ENCODE peak calls at places on chromosomes 13 and 19, in five cellular contexts. One of them, this sample, is unnamed.

GRCh38 chr13:98041081-98041820 is 87.8 kb downstream of the IPO5 start:
- DNase-seq in K562: no peak
- DNase-seq in SK-N-SH: no peak
- DNase-seq in GM12878: no peak
- DNase-seq in HepG2: no peak
- DNase-seq in this sample: no peak

GRCh38 chr13:109479991-109480696 is 306.2 kb downstream of the IRS2 start:
- DNase-seq in K562: no peak
- DNase-seq in SK-N-SH: no peak
- DNase-seq in GM12878: no peak
- DNase-seq in HepG2: no peak
- DNase-seq in this sample: no peak

GRCh38 chr19:51367565-51368365 is 1.0 kb downstream of the CLDND2 start:
- DNase-seq in K562: peak
- DNase-seq in SK-N-SH: peak
- DNase-seq in GM12878: peak
- DNase-seq in HepG2: peak
- DNase-seq in this sample: peak

GRCh38 chr13:36736119-36736726 is 62.4 kb downstream of the SERTM1 start:
- DNase-seq in K562: peak
- DNase-seq in SK-N-SH: peak
- DNase-seq in GM12878: no peak
- DNase-seq in HepG2: peak
- DNase-seq in this sample: peak

GRCh38 chr19:55451522-55452380 is 8.7 kb upstream of the SHISA7 start:
- DNase-seq in K562: peak
- DNase-seq in SK-N-SH: peak
- DNase-seq in GM12878: no peak
- DNase-seq in HepG2: no peak
- DNase-seq in this sample: no peak

GRCh38 chr19:4575978-4576933 is 16.8 kb upstream of the SEMA6B start:
- DNase-seq in K562: peak
- DNase-seq in SK-N-SH: peak
- DNase-seq in GM12878: no peak
- DNase-seq in HepG2: peak
- DNase-seq in this sample: peak

GRCh38 chr19:35518313-35518712 is 4.9 kb upstream of the DMKN start:
- DNase-seq in K562: no peak
- DNase-seq in SK-N-SH: no peak
- DNase-seq in GM12878: no peak
- DNase-seq in HepG2: no peak
- DNase-seq in this sample: no peak

GRCh38 chr13:35979378-35979911 is 151.7 kb downstream of the DCLK1 start:
- DNase-seq in K562: no peak
- DNase-seq in SK-N-SH: no peak
- DNase-seq in GM12878: no peak
- DNase-seq in HepG2: no peak
- DNase-seq in this sample: no peak

GRCh38 chr19:23901360-23901759 is 13.3 kb upstream of the ZNF726 start:
- DNase-seq in K562: no peak
- DNase-seq in SK-N-SH: no peak
- DNase-seq in GM12878: no peak
- DNase-seq in HepG2: no peak
- DNase-seq in this sample: no peak

GRCh38 chr19:16970821-16971220 is 55.8 kb downstream of the CPAMD8 start:
- DNase-seq in K562: no peak
- DNase-seq in SK-N-SH: no peak
- DNase-seq in GM12878: no peak
- DNase-seq in HepG2: no peak
- DNase-seq in this sample: no peak

GRCh38 chr13:98399756-98400155 is 177.2 kb downstream of the STK24 start:
- DNase-seq in K562: no peak
- DNase-seq in SK-N-SH: no peak
- DNase-seq in GM12878: no peak
- DNase-seq in HepG2: no peak
- DNase-seq in this sample: no peak

GRCh38 chr19:45470147-45471081 is 2.6 kb downstream of the FOSB start:
- DNase-seq in K562: peak
- DNase-seq in SK-N-SH: no peak
- DNase-seq in GM12878: no peak
- DNase-seq in HepG2: no peak
- DNase-seq in this sample: no peak

GRCh38 chr13:95044452-95045205 is 256.6 kb downstream of the ABCC4 start:
- DNase-seq in K562: no peak
- DNase-seq in SK-N-SH: no peak
- DNase-seq in GM12878: no peak
- DNase-seq in HepG2: peak
- DNase-seq in this sample: no peak

GRCh38 chr19:52007436-52007804 is 591 bp downstream of the ZNF615 start:
- DNase-seq in K562: no peak
- DNase-seq in SK-N-SH: peak
- DNase-seq in GM12878: no peak
- DNase-seq in HepG2: no peak
- DNase-seq in this sample: peak

GRCh38 chr19:15540435-15540834 is 32.1 kb downstream of the CYP4F22 start:
- DNase-seq in K562: no peak
- DNase-seq in SK-N-SH: no peak
- DNase-seq in GM12878: no peak
- DNase-seq in HepG2: peak
- DNase-seq in this sample: no peak

DNA sequence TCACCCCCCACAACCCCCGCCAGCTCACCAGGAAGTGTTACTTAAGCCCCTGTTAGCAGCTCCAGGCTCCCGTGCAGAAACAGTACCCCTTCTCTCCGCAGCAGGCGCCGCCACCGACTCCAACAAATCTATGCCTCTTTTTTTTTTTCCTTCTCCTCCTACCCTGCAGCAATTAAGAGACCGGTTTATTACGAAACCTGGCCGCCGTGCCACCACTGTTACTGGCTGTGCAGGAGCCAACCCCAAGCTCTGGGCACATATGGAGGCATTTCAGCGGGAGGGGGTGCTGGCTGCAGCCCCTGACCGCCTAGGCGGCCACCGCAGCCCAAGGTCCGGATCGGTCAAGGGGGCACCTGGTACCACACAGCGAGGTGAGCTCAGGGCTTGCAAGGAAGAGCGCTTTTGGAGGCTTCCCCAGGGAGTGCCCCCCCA is 2.4 kb downstream of the GADD45B start:
- DNase-seq in K562: no peak
- DNase-seq in SK-N-SH: peak
- DNase-seq in GM12878: no peak
- DNase-seq in HepG2: no peak
- DNase-seq in this sample: no peak
- TF ChIP-seq FOXM1 in K562: no peak
- TF ChIP-seq FOXM1 in SK-N-SH: no peak
- TF ChIP-seq FOXM1 in GM12878: peak
- TF ChIP-seq FOXM1 in HepG2: no peak
- TF ChIP-seq FOXM1 in this sample: no peak

DNA sequence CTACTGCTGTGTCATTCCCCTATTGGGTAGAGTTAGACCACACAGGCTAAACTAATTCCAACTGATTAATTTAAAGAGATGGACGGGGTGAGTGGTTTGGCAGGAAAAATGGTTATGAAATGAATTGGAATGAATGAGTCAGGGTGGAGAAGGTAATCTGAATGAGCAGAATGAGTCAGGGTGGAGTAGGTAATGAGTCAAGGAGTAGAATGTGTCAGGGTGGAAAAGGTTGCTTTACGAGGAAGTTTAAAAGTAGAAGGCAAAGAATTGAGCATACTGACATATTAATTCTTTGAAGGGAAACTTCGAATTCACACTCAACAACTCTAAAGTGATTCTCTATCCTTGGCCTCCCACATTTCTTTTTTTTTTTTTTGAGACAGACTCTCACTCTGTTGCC is 12.7 kb upstream of the ZNF121 start:
- DNase-seq in K562: no peak
- DNase-seq in SK-N-SH: no peak
- DNase-seq in GM12878: no peak
- DNase-seq in HepG2: no peak
- DNase-seq in this sample: no peak
- TF ChIP-seq FOXM1 in K562: no peak
- TF ChIP-seq FOXM1 in SK-N-SH: no peak
- TF ChIP-seq FOXM1 in GM12878: no peak
- TF ChIP-seq FOXM1 in HepG2: no peak
- TF ChIP-seq FOXM1 in this sample: no peak

DNA sequence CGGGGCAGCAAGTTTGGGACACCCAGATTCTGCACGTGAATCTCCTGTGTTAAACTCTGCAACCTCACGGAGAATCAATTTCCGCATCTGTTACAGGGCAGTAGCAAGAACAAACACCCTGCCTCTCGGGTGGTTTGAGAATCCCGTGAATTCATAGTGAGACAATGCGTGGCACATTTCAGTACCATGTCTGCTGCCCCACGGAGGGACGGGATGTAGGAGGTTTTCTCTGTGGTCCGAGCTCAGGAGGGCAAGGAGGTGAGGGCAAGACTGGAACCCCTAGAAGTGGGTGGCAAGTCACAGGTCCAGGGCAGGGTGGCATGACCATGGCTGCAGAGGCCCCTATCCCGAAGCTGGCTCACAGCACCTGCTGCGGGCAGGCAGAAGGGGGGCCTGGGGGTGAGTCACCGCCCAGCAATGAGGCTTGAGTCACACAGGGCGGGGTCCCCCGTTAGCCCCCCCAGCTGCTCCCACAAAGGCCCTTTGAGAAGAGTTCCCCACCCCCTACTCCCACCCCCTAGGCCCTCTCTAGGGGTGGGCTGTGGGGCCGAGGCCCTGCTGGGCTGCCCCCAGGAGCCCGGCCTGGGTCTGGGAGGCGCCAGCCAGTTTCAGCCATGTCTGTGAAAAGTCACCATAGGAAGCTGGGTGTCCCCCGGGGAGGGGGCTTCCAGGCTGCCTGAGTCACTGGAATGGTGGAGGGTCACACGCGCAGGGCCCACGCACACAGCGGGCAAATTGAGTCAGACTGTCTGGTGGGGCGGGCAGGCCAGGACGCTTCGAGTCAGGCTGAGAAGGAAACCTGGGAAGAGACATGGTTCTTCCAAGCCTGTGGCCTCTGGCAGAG is 25.8 kb upstream of the NANOS3 start:
- DNase-seq in K562: peak
- DNase-seq in SK-N-SH: peak
- DNase-seq in GM12878: no peak
- DNase-seq in HepG2: peak
- DNase-seq in this sample: no peak
- TF ChIP-seq FOXM1 in K562: no peak
- TF ChIP-seq FOXM1 in SK-N-SH: no peak
- TF ChIP-seq FOXM1 in GM12878: no peak
- TF ChIP-seq FOXM1 in HepG2: no peak
- TF ChIP-seq FOXM1 in this sample: no peak

DNA sequence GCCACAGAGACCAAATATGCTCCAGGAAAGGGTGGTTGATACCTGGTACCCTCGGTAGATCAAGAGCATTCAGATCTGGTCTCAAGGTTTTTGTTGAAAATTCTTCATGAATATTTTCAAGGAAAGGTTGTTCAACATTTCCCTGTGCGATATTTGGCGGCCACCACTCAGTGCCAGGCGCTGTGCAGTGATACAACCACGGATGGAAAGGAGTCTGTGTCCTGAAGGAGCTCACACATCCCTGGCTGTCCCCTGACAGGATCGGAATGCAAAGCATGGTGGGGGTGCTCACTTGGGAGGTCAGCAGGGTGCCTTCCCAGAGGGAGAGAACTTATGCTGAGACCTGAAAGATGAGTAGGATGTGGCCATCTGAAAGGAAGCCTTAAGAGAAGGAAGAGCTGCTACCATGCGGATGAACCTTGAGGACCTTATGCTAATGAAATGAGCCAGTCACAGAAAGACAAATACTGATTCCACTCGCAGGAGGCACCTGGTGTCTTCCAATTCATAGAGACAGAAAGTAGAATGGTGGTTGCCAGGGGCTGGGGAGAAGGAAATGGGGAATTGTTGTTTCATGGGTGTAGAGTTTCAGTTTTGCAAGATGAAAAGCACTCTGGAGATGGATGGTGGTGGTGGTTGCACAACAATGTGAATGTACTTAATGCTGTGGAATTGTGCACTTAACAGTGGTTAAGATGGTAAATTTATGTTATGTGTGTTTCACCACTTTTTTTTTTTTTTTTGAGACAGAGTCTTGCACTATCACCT is 41.6 kb downstream of the HSPH1 start:
- DNase-seq in K562: no peak
- DNase-seq in SK-N-SH: no peak
- DNase-seq in GM12878: no peak
- DNase-seq in HepG2: no peak
- DNase-seq in this sample: no peak
- TF ChIP-seq FOXM1 in K562: no peak
- TF ChIP-seq FOXM1 in SK-N-SH: no peak
- TF ChIP-seq FOXM1 in GM12878: no peak
- TF ChIP-seq FOXM1 in HepG2: no peak
- TF ChIP-seq FOXM1 in this sample: no peak

GRCh38 chr13:39835253-39835652 is 179.8 kb downstream of the COG6 start:
- DNase-seq in K562: no peak
- DNase-seq in SK-N-SH: no peak
- DNase-seq in GM12878: no peak
- DNase-seq in HepG2: no peak
- DNase-seq in this sample: peak
- TF ChIP-seq FOXM1 in K562: no peak
- TF ChIP-seq FOXM1 in SK-N-SH: no peak
- TF ChIP-seq FOXM1 in GM12878: no peak
- TF ChIP-seq FOXM1 in HepG2: no peak
- TF ChIP-seq FOXM1 in this sample: no peak

GRCh38 chr13:22194106-22194810 is 523.4 kb downstream of the FGF9 start:
- DNase-seq in K562: no peak
- DNase-seq in SK-N-SH: no peak
- DNase-seq in GM12878: no peak
- DNase-seq in HepG2: no peak
- DNase-seq in this sample: no peak

GRCh38 chr13:22196777-22197176 is 525.9 kb downstream of the FGF9 start:
- DNase-seq in K562: no peak
- DNase-seq in SK-N-SH: no peak
- DNase-seq in GM12878: no peak
- DNase-seq in HepG2: no peak
- DNase-seq in this sample: no peak

GRCh38 chr13:22189176-22190048 is 518.5 kb downstream of the FGF9 start:
- DNase-seq in K562: no peak
- DNase-seq in SK-N-SH: no peak
- DNase-seq in GM12878: no peak
- DNase-seq in HepG2: no peak
- DNase-seq in this sample: no peak

GRCh38 chr13:22195726-22196125 is 524.9 kb downstream of the FGF9 start:
- DNase-seq in K562: no peak
- DNase-seq in SK-N-SH: no peak
- DNase-seq in GM12878: no peak
- DNase-seq in HepG2: no peak
- DNase-seq in this sample: no peak

GRCh38 chr13:22193070-22193469 is 522.2 kb downstream of the FGF9 start:
- DNase-seq in K562: no peak
- DNase-seq in SK-N-SH: no peak
- DNase-seq in GM12878: no peak
- DNase-seq in HepG2: no peak
- DNase-seq in this sample: no peak
- TF ChIP-seq FOXM1 in K562: no peak
- TF ChIP-seq FOXM1 in SK-N-SH: no peak
- TF ChIP-seq FOXM1 in GM12878: no peak
- TF ChIP-seq FOXM1 in HepG2: no peak
- TF ChIP-seq FOXM1 in this sample: no peak

This sample was measured in HEK293T.